ENCODE peak calls at places on chromosomes 3 and 15, in four cellular contexts. E, G, N and X are unnamed samples.

GRCh38 chr15:34753236-34753894 is 1.4 kb downstream of the GJD2 start:
- DNase-seq in N (no peak), G (no peak), E (no peak), X (peak; percentile 8)

GRCh38 chr3:61929631-61930030 is 368.3 kb downstream of the PTPRG start:
- DNase-seq in G (no peak), N (no peak), E (no peak), X (no peak)

GRCh38 chr15:62883938-62884479 is 158.5 kb upstream of the TPM1 start:
- DNase-seq in E (no peak), G (no peak), N (no peak), X (no peak)

GRCh38 chr3:112651516-112651915 is 10.6 kb upstream of the CCDC80 start:
- DNase-seq in G (no peak), E (no peak), N (no peak), X (no peak)

GRCh38 chr3:16335364-16335763 is 70.4 kb downstream of the OXNAD1 start:
- DNase-seq in E (no peak), G (no peak), N (no peak), X (no peak)

GRCh38 chr15:29939404-29939803 is 117.1 kb upstream of the TJP1 start:
- DNase-seq in E (no peak), G (no peak), N (no peak), X (no peak)

GRCh38 chr15:32956006-32956405 is 238.2 kb downstream of the GREM1 start:
- DNase-seq in G (no peak), E (no peak), N (no peak), X (peak; percentile 16)

GRCh38 chr3:127722104-127722784 is 49.5 kb downstream of the ABTB1 start:
- DNase-seq in G (no peak), N (no peak), E (no peak), X (no peak)

GRCh38 chr15:31158858-31159569 is 57.5 kb upstream of the TRPM1 start:
- DNase-seq in N (no peak), G (no peak), E (no peak), X (no peak)

GRCh38 chr3:43344520-43344919 is 58.2 kb downstream of the SNRK start:
- DNase-seq in G (no peak), N (no peak), E (no peak), X (no peak)

GRCh38 chr3:69294014-69294771 is 91.7 kb downstream of the FRMD4B start:
- DNase-seq in G (no peak), N (no peak), E (no peak), X (no peak)

GRCh38 chr15:68054658-68055223 is 626 bp downstream of the PIAS1 start:
- DNase-seq in N (no peak), G (peak; percentile 63), E (peak; percentile 33), X (peak; percentile 95)

GRCh38 chr3:42500091-42500490 is 2.4 kb upstream of the VIPR1 start:
- DNase-seq in N (no peak), G (no peak), E (no peak), X (no peak)

GRCh38 chr15:70206668-70207067 is 109.0 kb upstream of the TLE3 start:
- DNase-seq in G (no peak), N (no peak), E (no peak), X (no peak)

GRCh38 chr3:114356084-114357009 is 62.5 kb downstream of the TIGIT start:
- DNase-seq in N (no peak), E (no peak), G (no peak), X (peak; percentile 57)

GRCh38 chr3:149706905-149707304 is 45.4 kb downstream of the COMMD2 start:
- DNase-seq in N (no peak), E (no peak), G (no peak), X (peak; percentile 33)

GRCh38 chr3:179673522-179673921 is 20.7 kb downstream of the USP13 start:
- DNase-seq in E (no peak), N (no peak), G (peak; percentile 64), X (no peak)

GRCh38 chr15:58064119-58065010 is 1.1 kb downstream of the ALDH1A2 start:
- DNase-seq in E (no peak), G (no peak), N (no peak), X (no peak)

GRCh38 chr3:65928110-65928509 is 110.6 kb downstream of the MAGI1 start:
- DNase-seq in N (no peak), E (no peak), G (no peak), X (no peak)

GRCh38 chr3:188578579-188579363 is 424.8 kb downstream of the LPP start:
- DNase-seq in E (no peak), N (no peak), G (peak; percentile 30), X (no peak)

GRCh38 chr15:100932676-100933348 is 13.7 kb downstream of the LRRK1 start:
- DNase-seq in E (no peak), N (no peak), G (no peak), X (no peak)

GRCh38 chr15:64460737-64461576 is 579 bp downstream of the ZNF609 start:
- DNase-seq in G (peak; percentile 32), E (peak; percentile 11), N (peak; percentile 40), X (peak; percentile 76)

GRCh38 chr15:43911235-43911661 is 84.4 kb downstream of the WDR76 start:
- DNase-seq in N (no peak), G (no peak), E (no peak), X (no peak)

DNA sequence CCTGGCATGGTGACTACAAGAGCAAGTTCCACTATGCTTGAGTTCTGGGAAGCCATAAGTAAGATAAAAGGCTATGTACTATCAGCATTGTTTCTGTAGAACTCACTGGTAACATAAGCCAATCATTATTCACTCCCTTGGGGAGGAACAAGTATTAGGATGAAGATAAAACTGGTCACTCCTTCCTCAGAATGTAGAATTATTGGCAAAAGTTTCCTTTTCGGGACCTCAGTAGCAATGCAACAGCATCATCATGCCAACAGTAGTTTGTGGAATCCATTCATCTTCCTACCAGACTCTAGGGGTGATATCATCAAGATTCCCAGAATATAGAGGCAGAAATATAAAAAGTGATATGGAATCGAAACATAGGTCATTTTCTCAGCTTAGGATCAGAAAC is 209.6 kb downstream of the PLOD2 start:
- DNase-seq in G (no peak), N (no peak), E (no peak), X (no peak)
- H3K4me1 ChIP-seq in G (no peaks in the 10 kb centered on the region), N (no peaks in the 10 kb centered on the region), E (no peaks in the 10 kb centered on the region), X (no peaks in the 10 kb centered on the region)

GRCh38 chr3:48433472-48434118 is 3.7 kb upstream of the PLXNB1 start:
- DNase-seq in G (peak; percentile 57), E (no peak), N (no peak), X (peak; percentile 66)
- H3K4me3 ChIP-seq in G (no peak overlapping the region), E (no peak overlapping the region), N (no peak overlapping the region), X (no peak overlapping the region)

DNA sequence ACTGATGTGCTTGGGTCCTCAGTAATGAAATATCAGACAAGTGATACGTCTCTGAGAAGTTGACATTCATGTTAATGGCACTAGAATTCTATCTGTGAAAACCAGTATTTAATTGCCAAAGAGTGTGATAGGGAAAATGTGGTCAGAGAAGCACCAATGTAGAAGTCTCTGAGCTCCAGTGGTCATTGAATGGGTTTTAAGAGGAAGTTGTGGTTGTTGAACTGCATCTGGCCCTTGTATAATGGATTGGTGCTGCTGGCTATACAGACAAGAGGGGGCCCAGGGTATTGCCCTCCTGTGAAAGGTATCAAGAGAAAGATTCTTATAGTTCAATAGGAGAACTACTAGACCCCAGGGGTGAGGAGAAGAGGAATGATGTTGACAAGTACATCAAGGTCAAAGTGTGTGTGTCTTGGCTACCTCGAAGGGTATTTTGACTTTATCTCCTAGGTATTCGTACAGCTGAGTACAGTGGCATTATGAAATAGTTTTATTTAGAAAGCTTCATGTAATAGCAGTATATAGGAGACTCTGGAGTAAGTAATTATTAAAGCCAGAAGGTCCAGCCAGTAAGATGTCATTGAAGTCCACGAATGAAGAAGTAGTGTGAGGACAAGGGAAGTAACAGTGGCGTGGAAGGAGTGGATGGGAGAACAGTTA is 47.1 kb downstream of the CHD2 start:
- DNase-seq in E (no peak), N (no peak), G (no peak), X (no peak)
- H3K36me3 ChIP-seq in E (peaks cover 89% of the 10 kb centered on the region), N (peaks cover 100% of the 10 kb centered on the region), G (peaks cover 36% of the 10 kb centered on the region), X (peaks cover 95% of the 10 kb centered on the region)

GRCh38 chr15:77653832-77654480 is 21.2 kb upstream of the LINGO1 start:
- DNase-seq in N (no peak), E (no peak), G (no peak), X (no peak)

GRCh38 chr15:77654975-77655374 is 22.3 kb upstream of the LINGO1 start:
- DNase-seq in E (no peak), G (no peak), N (no peak), X (peak; percentile 51)

GRCh38 chr15:77659350-77660321 is 26.9 kb upstream of the LINGO1 start:
- DNase-seq in E (no peak), G (no peak), N (no peak), X (peak; percentile 98)

GRCh38 chr15:77657629-77658238 is 25.0 kb upstream of the LINGO1 start:
- DNase-seq in N (no peak), E (no peak), G (no peak), X (no peak)

DNA sequence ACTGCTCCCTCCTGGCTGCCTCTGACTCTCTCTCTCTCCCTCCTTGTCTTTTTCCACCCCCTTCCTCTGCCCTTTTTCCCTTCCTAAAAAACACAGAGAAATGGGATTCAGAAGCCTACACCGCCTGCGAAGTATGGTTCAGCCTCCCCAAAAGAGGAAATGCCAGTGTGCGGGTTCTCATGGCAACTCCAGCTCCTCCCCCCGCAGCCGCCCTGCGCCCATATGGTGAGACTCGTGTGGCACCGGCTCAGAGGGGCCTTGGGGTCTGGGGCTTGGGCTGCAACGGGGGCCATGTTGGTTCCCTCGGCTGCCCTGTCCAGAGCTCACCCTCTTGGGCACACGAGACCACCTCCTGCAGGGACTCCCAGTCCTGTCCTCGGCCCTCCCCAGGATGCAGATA is 23.6 kb upstream of the LINGO1 start:
- DNase-seq in N (no peak), E (no peak), G (no peak), X (no peak)
- H3K4me1 ChIP-seq in N (no peaks in the 10 kb centered on the region), E (no peaks in the 10 kb centered on the region), G (no peaks in the 10 kb centered on the region), X (peaks cover 4% of the 10 kb centered on the region)

DNA sequence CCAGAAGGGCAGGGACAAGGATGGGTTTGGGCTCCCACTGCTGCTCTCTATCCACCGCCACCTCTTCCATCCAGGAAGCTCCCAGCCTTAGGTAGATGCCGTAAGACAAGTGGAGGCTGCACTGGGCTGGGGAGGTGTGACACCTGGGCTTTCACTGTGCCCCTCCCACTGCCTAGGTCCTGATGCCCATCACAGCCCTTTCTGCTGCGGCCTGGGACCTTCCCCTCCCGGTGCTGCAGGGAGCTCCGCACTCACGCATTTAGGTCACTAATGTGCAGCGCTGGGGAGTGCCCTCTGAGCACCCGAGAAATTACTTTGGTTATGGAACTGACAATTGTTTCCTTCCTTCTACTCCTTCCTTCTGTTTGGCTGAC is 850 bp downstream of the LTF start:
- DNase-seq in N (no peak), G (no peak), E (no peak), X (no peak)
- H3K4me3 ChIP-seq in N (no peak overlapping the region), G (no peak overlapping the region), E (no peak overlapping the region), X (no peak overlapping the region)

DNA sequence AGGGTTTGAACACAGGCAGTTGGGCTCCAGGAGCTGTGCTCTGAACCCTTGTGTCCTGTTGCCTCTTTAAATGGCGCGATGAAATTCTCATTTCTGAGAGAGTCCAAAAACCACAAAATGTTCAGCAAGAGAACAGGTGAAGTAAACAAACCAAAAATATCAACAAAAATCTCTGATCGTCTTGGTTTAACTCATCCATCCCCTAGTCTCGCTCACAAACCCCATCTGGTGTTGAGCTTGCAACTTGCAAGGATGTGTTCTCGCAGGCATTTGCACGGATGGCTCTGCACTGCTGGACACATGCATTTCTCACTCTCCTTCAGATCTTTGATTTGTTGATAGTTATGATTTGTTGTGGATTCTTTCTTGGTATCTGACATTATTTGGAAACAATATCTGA is 31.1 kb downstream of the FAH start:
- DNase-seq in N (no peak), E (no peak), G (no peak), X (no peak)
- H3K36me3 ChIP-seq in N (peaks cover 46% of the 10 kb centered on the region), E (no peaks in the 10 kb centered on the region), G (peaks cover 39% of the 10 kb centered on the region), X (peaks cover 41% of the 10 kb centered on the region)